ENCODE peak calls at places on chromosomes 4 and X, in six cellular contexts. D, V, M, O, H and I are unnamed samples.

GRCh38 chrX:24014388-24015018 is 12.5 kb downstream of the KLHL15 start:
- DNase-seq in D (no peak), V (no peak), M (no peak), O (no peak), H (no peak), I (no peak)

GRCh38 chr4:185987976-185988627 is 80.9 kb upstream of the TLR3 start:
- DNase-seq in D (no peak), V (no peak), M (no peak), O (no peak), H (no peak), I (no peak)

GRCh38 chrX:100636321-100636991 is at the start of gene TSPAN6:
- DNase-seq in D (peak), V (peak), M (peak), O (peak), H (peak), I (peak)

GRCh38 chr4:144557404-144557803 is 88.6 kb upstream of the HHIP start:
- DNase-seq in D (no peak), V (no peak), M (no peak), O (no peak), H (no peak), I (no peak)

GRCh38 chr4:107719211-107719926 is 665 bp downstream of the PAPSS1 start:
- DNase-seq in D (no peak), V (no peak), M (no peak), O (no peak), H (no peak), I (no peak)

GRCh38 chr4:10087152-10087791 is 29.3 kb downstream of the WDR1 start:
- DNase-seq in D (peak), V (no peak), M (no peak), O (no peak), H (no peak), I (peak)

GRCh38 chrX:71652405-71652804 is 14.9 kb upstream of the LOC101059915 start:
- DNase-seq in D (no peak), V (peak), M (no peak), O (no peak), H (peak), I (no peak)

GRCh38 chr4:138945401-138945800 is 70.2 kb upstream of the NOCT start:
- DNase-seq in D (no peak), V (no peak), M (no peak), O (no peak), H (no peak), I (no peak)

GRCh38 chr4:2866160-2866861 is 22.7 kb downstream of the ADD1 start:
- DNase-seq in D (no peak), V (no peak), M (no peak), O (no peak), H (no peak), I (no peak)

GRCh38 chr4:186228514-186228894 is 1.2 kb downstream of the KLKB1 start:
- DNase-seq in D (no peak), V (no peak), M (no peak), O (no peak), H (no peak), I (no peak)

GRCh38 chr4:183142566-183143545 is 43.8 kb downstream of the WWC2 start:
- DNase-seq in D (peak), V (no peak), M (no peak), O (peak), H (no peak), I (no peak)

GRCh38 chrX:23434356-23434884 is 99.8 kb downstream of the PTCHD1 start:
- DNase-seq in D (peak), V (no peak), M (no peak), O (no peak), H (no peak), I (peak)

GRCh38 chrX:1421433-1422134 is 29.7 kb upstream of the SLC25A6 start:
- DNase-seq in D (no peak), V (no peak), M (no peak), O (no peak), H (no peak), I (peak)

GRCh38 chrX:153783378-153784013 is 2.7 kb downstream of the SRPK3 start:
- DNase-seq in D (no peak), V (no peak), M (no peak), O (no peak), H (no peak), I (no peak)

GRCh38 chrX:153725832-153726285 is 1.2 kb downstream of the ABCD1 start:
- DNase-seq in D (no peak), V (no peak), M (no peak), O (no peak), H (no peak), I (no peak)

GRCh38 chr4:184664445-184665210 is 15.1 kb downstream of the PRIMPOL start:
- DNase-seq in D (no peak), V (no peak), M (no peak), O (no peak), H (no peak), I (no peak)

GRCh38 chr4:41359069-41359769 is 102.5 kb downstream of the UCHL1 start:
- DNase-seq in D (no peak), V (no peak), M (no peak), O (peak), H (no peak), I (peak)